ENCODE peak calls at places on chromosomes 1 and 21, in eight cellular contexts. One of them, this sample, is unnamed.

GRCh38 chr1:34915521-34915920 is 13.9 kb downstream of the DLGAP3 start:
- DNase-seq in dermis microvascular lymphatic vessel endothelial cell: no peak
- DNase-seq in EH: no peak
- DNase-seq in Right ventricle myocardium inferior: no peak
- DNase-seq in HS-5: no peak
- DNase-seq in WERI-Rb-1: no peak
- DNase-seq in Panc1: no peak
- DNase-seq in glutamatergic neuron: no peak
- DNase-seq in this sample: no peak

GRCh38 chr1:15207031-15207828 is 39.8 kb upstream of the FHAD1 start:
- DNase-seq in EH: no peak
- DNase-seq in Right ventricle myocardium inferior: no peak
- DNase-seq in WERI-Rb-1: no peak
- DNase-seq in glutamatergic neuron: no peak
- DNase-seq in Panc1: no peak
- DNase-seq in HS-5: no peak
- DNase-seq in dermis microvascular lymphatic vessel endothelial cell: no peak
- DNase-seq in this sample: no peak

GRCh38 chr1:153349363-153350340 is 1.0 kb upstream of the PGLYRP4 start:
- DNase-seq in WERI-Rb-1: peak
- DNase-seq in HS-5: no peak
- DNase-seq in EH: no peak
- DNase-seq in glutamatergic neuron: no peak
- DNase-seq in Right ventricle myocardium inferior: no peak
- DNase-seq in Panc1: no peak
- DNase-seq in dermis microvascular lymphatic vessel endothelial cell: no peak
- DNase-seq in this sample: no peak

GRCh38 chr1:235160395-235160964 is 570 bp downstream of the RBM34 start:
- DNase-seq in dermis microvascular lymphatic vessel endothelial cell: peak
- DNase-seq in EH: no peak
- DNase-seq in Right ventricle myocardium inferior: no peak
- DNase-seq in WERI-Rb-1: no peak
- DNase-seq in HS-5: peak
- DNase-seq in Panc1: no peak
- DNase-seq in glutamatergic neuron: no peak
- DNase-seq in this sample: no peak

GRCh38 chr1:55402117-55402516 is 187.0 kb upstream of the USP24 start:
- DNase-seq in Panc1: no peak
- DNase-seq in Right ventricle myocardium inferior: no peak
- DNase-seq in HS-5: no peak
- DNase-seq in dermis microvascular lymphatic vessel endothelial cell: no peak
- DNase-seq in WERI-Rb-1: no peak
- DNase-seq in glutamatergic neuron: no peak
- DNase-seq in EH: peak
- DNase-seq in this sample: no peak

GRCh38 chr1:6601865-6602668 is 602 bp downstream of the KLHL21 start:
- DNase-seq in HS-5: no peak
- DNase-seq in Panc1: no peak
- DNase-seq in glutamatergic neuron: no peak
- DNase-seq in EH: no peak
- DNase-seq in dermis microvascular lymphatic vessel endothelial cell: no peak
- DNase-seq in WERI-Rb-1: no peak
- DNase-seq in Right ventricle myocardium inferior: no peak
- DNase-seq in this sample: peak

GRCh38 chr1:232648316-232648715 is 18.4 kb upstream of the SIPA1L2 start:
- DNase-seq in Panc1: no peak
- DNase-seq in Right ventricle myocardium inferior: no peak
- DNase-seq in WERI-Rb-1: peak
- DNase-seq in HS-5: no peak
- DNase-seq in EH: peak
- DNase-seq in dermis microvascular lymphatic vessel endothelial cell: no peak
- DNase-seq in glutamatergic neuron: no peak
- DNase-seq in this sample: no peak

GRCh38 chr1:30750751-30751291 is 6.8 kb downstream of the LAPTM5 start:
- DNase-seq in dermis microvascular lymphatic vessel endothelial cell: no peak
- DNase-seq in Right ventricle myocardium inferior: no peak
- DNase-seq in HS-5: no peak
- DNase-seq in Panc1: no peak
- DNase-seq in EH: no peak
- DNase-seq in WERI-Rb-1: no peak
- DNase-seq in glutamatergic neuron: no peak
- DNase-seq in this sample: no peak

GRCh38 chr1:155844860-155845259 is 12.2 kb downstream of the GON4L start:
- DNase-seq in Right ventricle myocardium inferior: no peak
- DNase-seq in WERI-Rb-1: no peak
- DNase-seq in dermis microvascular lymphatic vessel endothelial cell: no peak
- DNase-seq in glutamatergic neuron: no peak
- DNase-seq in Panc1: no peak
- DNase-seq in HS-5: no peak
- DNase-seq in EH: no peak
- DNase-seq in this sample: no peak

GRCh38 chr21:22795644-22796043 is 1797.4 kb downstream of the NCAM2 start:
- DNase-seq in Right ventricle myocardium inferior: no peak
- DNase-seq in WERI-Rb-1: no peak
- DNase-seq in glutamatergic neuron: no peak
- DNase-seq in HS-5: no peak
- DNase-seq in EH: no peak
- DNase-seq in dermis microvascular lymphatic vessel endothelial cell: no peak
- DNase-seq in Panc1: no peak
- DNase-seq in this sample: no peak

GRCh38 chr1:147721711-147722110 is 38.7 kb downstream of the GJA5 start:
- DNase-seq in EH: peak
- DNase-seq in glutamatergic neuron: no peak
- DNase-seq in dermis microvascular lymphatic vessel endothelial cell: no peak
- DNase-seq in WERI-Rb-1: no peak
- DNase-seq in Panc1: no peak
- DNase-seq in Right ventricle myocardium inferior: no peak
- DNase-seq in HS-5: no peak
- DNase-seq in this sample: no peak

GRCh38 chr1:218266356-218266755 is 18.7 kb upstream of the RRP15 start:
- DNase-seq in EH: peak
- DNase-seq in WERI-Rb-1: peak
- DNase-seq in HS-5: peak
- DNase-seq in glutamatergic neuron: no peak
- DNase-seq in Panc1: no peak
- DNase-seq in dermis microvascular lymphatic vessel endothelial cell: no peak
- DNase-seq in Right ventricle myocardium inferior: no peak
- DNase-seq in this sample: no peak

GRCh38 chr1:221217029-221217428 is 337.8 kb downstream of the HLX start:
- DNase-seq in HS-5: no peak
- DNase-seq in Right ventricle myocardium inferior: peak
- DNase-seq in Panc1: no peak
- DNase-seq in glutamatergic neuron: peak
- DNase-seq in EH: peak
- DNase-seq in WERI-Rb-1: no peak
- DNase-seq in dermis microvascular lymphatic vessel endothelial cell: peak
- DNase-seq in this sample: peak

GRCh38 chr1:2136836-2137235 is 57.7 kb downstream of the FAAP20 start:
- DNase-seq in dermis microvascular lymphatic vessel endothelial cell: no peak
- DNase-seq in glutamatergic neuron: no peak
- DNase-seq in HS-5: no peak
- DNase-seq in Panc1: no peak
- DNase-seq in EH: no peak
- DNase-seq in Right ventricle myocardium inferior: peak
- DNase-seq in WERI-Rb-1: no peak
- DNase-seq in this sample: no peak

GRCh38 chr1:54988975-54989374 is 8.5 kb downstream of the TMEM61 start:
- DNase-seq in glutamatergic neuron: no peak
- DNase-seq in dermis microvascular lymphatic vessel endothelial cell: no peak
- DNase-seq in HS-5: no peak
- DNase-seq in Right ventricle myocardium inferior: no peak
- DNase-seq in WERI-Rb-1: no peak
- DNase-seq in Panc1: no peak
- DNase-seq in EH: no peak
- DNase-seq in this sample: no peak

GRCh38 chr1:25530348-25531081 is 12.9 kb upstream of the LDLRAP1 start:
- DNase-seq in dermis microvascular lymphatic vessel endothelial cell: no peak
- DNase-seq in EH: no peak
- DNase-seq in WERI-Rb-1: no peak
- DNase-seq in HS-5: no peak
- DNase-seq in Right ventricle myocardium inferior: no peak
- DNase-seq in Panc1: no peak
- DNase-seq in glutamatergic neuron: no peak
- DNase-seq in this sample: no peak

GRCh38 chr1:27145934-27146354 is 9.0 kb downstream of the SLC9A1 start:
- DNase-seq in HS-5: peak
- DNase-seq in Panc1: no peak
- DNase-seq in dermis microvascular lymphatic vessel endothelial cell: no peak
- DNase-seq in glutamatergic neuron: no peak
- DNase-seq in WERI-Rb-1: no peak
- DNase-seq in Right ventricle myocardium inferior: no peak
- DNase-seq in EH: peak
- DNase-seq in this sample: peak

GRCh38 chr1:38021969-38022368 is 9.4 kb downstream of the UTP11 start:
- DNase-seq in EH: no peak
- DNase-seq in glutamatergic neuron: no peak
- DNase-seq in WERI-Rb-1: no peak
- DNase-seq in dermis microvascular lymphatic vessel endothelial cell: no peak
- DNase-seq in Right ventricle myocardium inferior: no peak
- DNase-seq in HS-5: no peak
- DNase-seq in Panc1: no peak
- DNase-seq in this sample: no peak

GRCh38 chr1:246689409-246689997 is 34.7 kb upstream of the SCCPDH start:
- DNase-seq in WERI-Rb-1: peak
- DNase-seq in Right ventricle myocardium inferior: peak
- DNase-seq in dermis microvascular lymphatic vessel endothelial cell: peak
- DNase-seq in EH: peak
- DNase-seq in glutamatergic neuron: peak
- DNase-seq in HS-5: no peak
- DNase-seq in Panc1: peak
- DNase-seq in this sample: peak

GRCh38 chr21:33289199-33289819 is 23.1 kb downstream of the IL10RB start:
- DNase-seq in dermis microvascular lymphatic vessel endothelial cell: no peak
- DNase-seq in WERI-Rb-1: no peak
- DNase-seq in HS-5: no peak
- DNase-seq in EH: peak
- DNase-seq in glutamatergic neuron: no peak
- DNase-seq in Panc1: no peak
- DNase-seq in Right ventricle myocardium inferior: no peak
- DNase-seq in this sample: no peak

GRCh38 chr1:168488153-168488552 is 55.6 kb downstream of the XCL2 start:
- DNase-seq in EH: peak
- DNase-seq in HS-5: no peak
- DNase-seq in WERI-Rb-1: no peak
- DNase-seq in dermis microvascular lymphatic vessel endothelial cell: no peak
- DNase-seq in Panc1: no peak
- DNase-seq in glutamatergic neuron: no peak
- DNase-seq in Right ventricle myocardium inferior: no peak
- DNase-seq in this sample: peak

GRCh38 chr1:168368131-168368530 is 87.5 kb downstream of the TBX19 start:
- DNase-seq in glutamatergic neuron: no peak
- DNase-seq in Right ventricle myocardium inferior: no peak
- DNase-seq in dermis microvascular lymphatic vessel endothelial cell: no peak
- DNase-seq in Panc1: no peak
- DNase-seq in HS-5: no peak
- DNase-seq in EH: no peak
- DNase-seq in WERI-Rb-1: no peak
- DNase-seq in this sample: no peak

GRCh38 chr1:212718499-212718898 is 18.9 kb upstream of the BATF3 start:
- DNase-seq in glutamatergic neuron: no peak
- DNase-seq in HS-5: no peak
- DNase-seq in EH: peak
- DNase-seq in Right ventricle myocardium inferior: no peak
- DNase-seq in WERI-Rb-1: no peak
- DNase-seq in Panc1: no peak
- DNase-seq in dermis microvascular lymphatic vessel endothelial cell: no peak
- DNase-seq in this sample: no peak

GRCh38 chr1:35876988-35877387 is 6.0 kb upstream of the AGO1 start:
- DNase-seq in glutamatergic neuron: no peak
- DNase-seq in HS-5: no peak
- DNase-seq in Panc1: no peak
- DNase-seq in EH: peak
- DNase-seq in dermis microvascular lymphatic vessel endothelial cell: no peak
- DNase-seq in Right ventricle myocardium inferior: no peak
- DNase-seq in WERI-Rb-1: no peak
- DNase-seq in this sample: no peak

GRCh38 chr1:10033359-10033845 is 644 bp downstream of the UBE4B start:
- DNase-seq in glutamatergic neuron: peak
- DNase-seq in dermis microvascular lymphatic vessel endothelial cell: peak
- DNase-seq in HS-5: no peak
- DNase-seq in WERI-Rb-1: peak
- DNase-seq in Panc1: no peak
- DNase-seq in EH: peak
- DNase-seq in Right ventricle myocardium inferior: no peak
- DNase-seq in this sample: no peak

GRCh38 chr1:108117908-108118902 is 81.9 kb downstream of the SLC25A24 start:
- DNase-seq in EH: peak
- DNase-seq in HS-5: no peak
- DNase-seq in Panc1: no peak
- DNase-seq in dermis microvascular lymphatic vessel endothelial cell: peak
- DNase-seq in Right ventricle myocardium inferior: no peak
- DNase-seq in glutamatergic neuron: no peak
- DNase-seq in WERI-Rb-1: no peak
- DNase-seq in this sample: no peak

GRCh38 chr1:50251592-50252165 is 143.0 kb downstream of the ELAVL4 start:
- DNase-seq in Panc1: no peak
- DNase-seq in dermis microvascular lymphatic vessel endothelial cell: no peak
- DNase-seq in WERI-Rb-1: no peak
- DNase-seq in EH: no peak
- DNase-seq in HS-5: no peak
- DNase-seq in Right ventricle myocardium inferior: no peak
- DNase-seq in glutamatergic neuron: peak
- DNase-seq in this sample: no peak

GRCh38 chr1:151993734-151994496 is at the start of gene S100A10:
- DNase-seq in EH: peak
- DNase-seq in WERI-Rb-1: peak
- DNase-seq in Right ventricle myocardium inferior: peak
- DNase-seq in glutamatergic neuron: peak
- DNase-seq in HS-5: no peak
- DNase-seq in Panc1: no peak
- DNase-seq in dermis microvascular lymphatic vessel endothelial cell: peak
- DNase-seq in this sample: peak

GRCh38 chr1:28326505-28326904 is 2.3 kb upstream of the MED18 start:
- DNase-seq in Panc1: no peak
- DNase-seq in EH: no peak
- DNase-seq in dermis microvascular lymphatic vessel endothelial cell: no peak
- DNase-seq in Right ventricle myocardium inferior: no peak
- DNase-seq in glutamatergic neuron: no peak
- DNase-seq in WERI-Rb-1: no peak
- DNase-seq in HS-5: no peak
- DNase-seq in this sample: no peak

GRCh38 chr1:14549897-14550635 is 48.4 kb upstream of the KAZN start:
- DNase-seq in HS-5: no peak
- DNase-seq in dermis microvascular lymphatic vessel endothelial cell: no peak
- DNase-seq in Panc1: no peak
- DNase-seq in WERI-Rb-1: no peak
- DNase-seq in Right ventricle myocardium inferior: no peak
- DNase-seq in glutamatergic neuron: no peak
- DNase-seq in EH: no peak
- DNase-seq in this sample: no peak

GRCh38 chr21:37445228-37445627 is 78.7 kb downstream of the DYRK1A start:
- DNase-seq in HS-5: no peak
- DNase-seq in dermis microvascular lymphatic vessel endothelial cell: no peak
- DNase-seq in glutamatergic neuron: no peak
- DNase-seq in WERI-Rb-1: no peak
- DNase-seq in Panc1: no peak
- DNase-seq in Right ventricle myocardium inferior: no peak
- DNase-seq in EH: peak
- DNase-seq in this sample: peak

GRCh38 chr1:77824083-77824482 is 44.6 kb downstream of the MIGA1 start:
- DNase-seq in EH: peak
- DNase-seq in dermis microvascular lymphatic vessel endothelial cell: no peak
- DNase-seq in glutamatergic neuron: no peak
- DNase-seq in Panc1: no peak
- DNase-seq in Right ventricle myocardium inferior: no peak
- DNase-seq in HS-5: peak
- DNase-seq in WERI-Rb-1: no peak
- DNase-seq in this sample: no peak

GRCh38 chr1:81804320-81804719 is 3.6 kb downstream of the ADGRL2 start:
- DNase-seq in Panc1: no peak
- DNase-seq in WERI-Rb-1: no peak
- DNase-seq in HS-5: no peak
- DNase-seq in Right ventricle myocardium inferior: no peak
- DNase-seq in EH: no peak
- DNase-seq in glutamatergic neuron: no peak
- DNase-seq in dermis microvascular lymphatic vessel endothelial cell: no peak
- DNase-seq in this sample: no peak

GRCh38 chr1:10917513-10918454 is 94.7 kb upstream of the TARDBP start:
- DNase-seq in Panc1: no peak
- DNase-seq in HS-5: no peak
- DNase-seq in WERI-Rb-1: no peak
- DNase-seq in Right ventricle myocardium inferior: no peak
- DNase-seq in glutamatergic neuron: no peak
- DNase-seq in EH: no peak
- DNase-seq in dermis microvascular lymphatic vessel endothelial cell: no peak
- DNase-seq in this sample: no peak